ENCODE peak calls at places on chromosomes 13 and 19, in four cellular contexts. One of them, this sample, is unnamed.

GRCh38 chr19:48999481-49000325 is 6.0 kb downstream of the RUVBL2 start:
- DNase-seq in T1000: no peak
- DNase-seq in adrenal gland: no peak
- DNase-seq in activated T-cell treated with anti-CD3 and anti-CD28 coated beads, Interleukin-2, amount 50 U/mL, for 72 hours: peak
- DNase-seq in this sample: peak

GRCh38 chr19:49988433-49988832 is 27.5 kb upstream of the SIGLEC11 start:
- DNase-seq in T1000: peak
- DNase-seq in adrenal gland: no peak
- DNase-seq in activated T-cell treated with anti-CD3 and anti-CD28 coated beads, Interleukin-2, amount 50 U/mL, for 72 hours: peak
- DNase-seq in this sample: no peak

GRCh38 chr19:912181-913079 is 589 bp downstream of the R3HDM4 start:
- DNase-seq in T1000: no peak
- DNase-seq in adrenal gland: peak
- DNase-seq in activated T-cell treated with anti-CD3 and anti-CD28 coated beads, Interleukin-2, amount 50 U/mL, for 72 hours: peak
- DNase-seq in this sample: peak

GRCh38 chr19:47848871-47849473 is 10.1 kb upstream of the TPRX2 start:
- DNase-seq in T1000: no peak
- DNase-seq in adrenal gland: no peak
- DNase-seq in activated T-cell treated with anti-CD3 and anti-CD28 coated beads, Interleukin-2, amount 50 U/mL, for 72 hours: peak
- DNase-seq in this sample: peak

GRCh38 chr13:106602178-106602577 is 34.2 kb upstream of the ARGLU1 start:
- DNase-seq in T1000: no peak
- DNase-seq in adrenal gland: no peak
- DNase-seq in activated T-cell treated with anti-CD3 and anti-CD28 coated beads, Interleukin-2, amount 50 U/mL, for 72 hours: no peak
- DNase-seq in this sample: no peak

GRCh38 chr19:29798783-29799182 is 13.0 kb upstream of the CCNE1 start:
- DNase-seq in T1000: no peak
- DNase-seq in adrenal gland: no peak
- DNase-seq in activated T-cell treated with anti-CD3 and anti-CD28 coated beads, Interleukin-2, amount 50 U/mL, for 72 hours: no peak
- DNase-seq in this sample: no peak

GRCh38 chr19:33759356-33759755 is 37.3 kb upstream of the KCTD15 start:
- DNase-seq in T1000: no peak
- DNase-seq in adrenal gland: no peak
- DNase-seq in activated T-cell treated with anti-CD3 and anti-CD28 coated beads, Interleukin-2, amount 50 U/mL, for 72 hours: no peak
- DNase-seq in this sample: no peak

GRCh38 chr19:12052057-12052570 is 647 bp downstream of the ZNF878 start:
- DNase-seq in T1000: no peak
- DNase-seq in adrenal gland: no peak
- DNase-seq in activated T-cell treated with anti-CD3 and anti-CD28 coated beads, Interleukin-2, amount 50 U/mL, for 72 hours: no peak
- DNase-seq in this sample: peak

GRCh38 chr19:41327499-41328156 is 17.7 kb downstream of the CCDC97 start:
- DNase-seq in T1000: peak
- DNase-seq in adrenal gland: peak
- DNase-seq in activated T-cell treated with anti-CD3 and anti-CD28 coated beads, Interleukin-2, amount 50 U/mL, for 72 hours: peak
- DNase-seq in this sample: peak

GRCh38 chr19:11964496-11964857 is 363 bp upstream of the ZNF763 start:
- DNase-seq in T1000: no peak
- DNase-seq in adrenal gland: peak
- DNase-seq in activated T-cell treated with anti-CD3 and anti-CD28 coated beads, Interleukin-2, amount 50 U/mL, for 72 hours: no peak
- DNase-seq in this sample: no peak

GRCh38 chr13:44662515-44662914 is 86.4 kb upstream of the TSC22D1 start:
- DNase-seq in T1000: no peak
- DNase-seq in adrenal gland: no peak
- DNase-seq in activated T-cell treated with anti-CD3 and anti-CD28 coated beads, Interleukin-2, amount 50 U/mL, for 72 hours: no peak
- DNase-seq in this sample: no peak

GRCh38 chr13:18212873-18213272 is 968.8 kb downstream of the TUBA3C start:
- DNase-seq in T1000: no peak
- DNase-seq in adrenal gland: no peak
- DNase-seq in activated T-cell treated with anti-CD3 and anti-CD28 coated beads, Interleukin-2, amount 50 U/mL, for 72 hours: peak
- DNase-seq in this sample: peak

GRCh38 chr13:91741925-91742324 is 343.5 kb downstream of the GPC5 start:
- DNase-seq in T1000: no peak
- DNase-seq in adrenal gland: no peak
- DNase-seq in activated T-cell treated with anti-CD3 and anti-CD28 coated beads, Interleukin-2, amount 50 U/mL, for 72 hours: no peak
- DNase-seq in this sample: no peak

GRCh38 chr19:23095406-23095805 is 21.4 kb upstream of the ZNF730 start:
- DNase-seq in T1000: no peak
- DNase-seq in adrenal gland: no peak
- DNase-seq in activated T-cell treated with anti-CD3 and anti-CD28 coated beads, Interleukin-2, amount 50 U/mL, for 72 hours: no peak
- DNase-seq in this sample: no peak

GRCh38 chr19:33296473-33297060 is 5.8 kb downstream of the CEBPA start:
- DNase-seq in T1000: no peak
- DNase-seq in adrenal gland: no peak
- DNase-seq in activated T-cell treated with anti-CD3 and anti-CD28 coated beads, Interleukin-2, amount 50 U/mL, for 72 hours: no peak
- DNase-seq in this sample: no peak

GRCh38 chr13:91506759-91507158 is 108.3 kb downstream of the GPC5 start:
- DNase-seq in T1000: no peak
- DNase-seq in adrenal gland: no peak
- DNase-seq in activated T-cell treated with anti-CD3 and anti-CD28 coated beads, Interleukin-2, amount 50 U/mL, for 72 hours: no peak
- DNase-seq in this sample: no peak

GRCh38 chr13:66780814-66781213 is 449.3 kb downstream of the PCDH9 start:
- DNase-seq in T1000: no peak
- DNase-seq in adrenal gland: no peak
- DNase-seq in activated T-cell treated with anti-CD3 and anti-CD28 coated beads, Interleukin-2, amount 50 U/mL, for 72 hours: no peak
- DNase-seq in this sample: no peak

GRCh38 chr13:114259974-114260373 is 21.4 kb upstream of the UPF3A start:
- DNase-seq in T1000: no peak
- DNase-seq in adrenal gland: no peak
- DNase-seq in activated T-cell treated with anti-CD3 and anti-CD28 coated beads, Interleukin-2, amount 50 U/mL, for 72 hours: no peak
- DNase-seq in this sample: no peak

GRCh38 chr19:1189419-1189818 is 15.4 kb upstream of the SBNO2 start:
- DNase-seq in T1000: no peak
- DNase-seq in adrenal gland: no peak
- DNase-seq in activated T-cell treated with anti-CD3 and anti-CD28 coated beads, Interleukin-2, amount 50 U/mL, for 72 hours: peak
- DNase-seq in this sample: peak

GRCh38 chr19:45075215-45076028 is 856 bp downstream of the ZNF296 start:
- DNase-seq in T1000: no peak
- DNase-seq in adrenal gland: no peak
- DNase-seq in activated T-cell treated with anti-CD3 and anti-CD28 coated beads, Interleukin-2, amount 50 U/mL, for 72 hours: peak
- DNase-seq in this sample: peak

GRCh38 chr13:30862707-30863106 is 43.4 kb upstream of the MEDAG start:
- DNase-seq in T1000: no peak
- DNase-seq in adrenal gland: no peak
- DNase-seq in activated T-cell treated with anti-CD3 and anti-CD28 coated beads, Interleukin-2, amount 50 U/mL, for 72 hours: no peak
- DNase-seq in this sample: no peak

This sample was measured in activated CD8-positive, alpha-beta T cell treated with anti-CD3 and anti-CD28 coated beads, Interleukin-2, amount 10 ng/mL, durations not matched to agents 7 days and 5 days.